ENCODE peak calls at places on chromosomes 1 and 21, in six cellular contexts. One of them, this sample, is unnamed.

GRCh38 chr1:177448652-177449351 is 278.0 kb downstream of the BRINP2 start:
- DNase-seq in heart right ventricle: no peak
- DNase-seq in breast epithelium: no peak
- DNase-seq in testis: no peak
- DNase-seq in mammary epithelial cell: peak; percentile 16
- DNase-seq in K562: no peak
- DNase-seq in this sample: no peak

GRCh38 chr1:57234459-57234858 is 189.4 kb downstream of the DAB1 start:
- DNase-seq in heart right ventricle: no peak
- DNase-seq in breast epithelium: no peak
- DNase-seq in mammary epithelial cell: no peak
- DNase-seq in testis: no peak
- DNase-seq in K562: no peak
- DNase-seq in this sample: no peak

GRCh38 chr1:153617677-153618076 is 1.6 kb upstream of the S100A14 start:
- DNase-seq in mammary epithelial cell: peak; percentile 71
- DNase-seq in breast epithelium: no peak
- DNase-seq in testis: no peak
- DNase-seq in heart right ventricle: peak; percentile 84
- DNase-seq in K562: peak; percentile 73
- DNase-seq in this sample: no peak

GRCh38 chr1:217614319-217614718 is 16.6 kb downstream of the GPATCH2 start:
- DNase-seq in mammary epithelial cell: no peak
- DNase-seq in heart right ventricle: no peak
- DNase-seq in K562: no peak
- DNase-seq in breast epithelium: no peak
- DNase-seq in testis: no peak
- DNase-seq in this sample: peak; percentile 16

GRCh38 chr1:193940176-193940575 is 753.8 kb upstream of the B3GALT2 start:
- DNase-seq in mammary epithelial cell: no peak
- DNase-seq in breast epithelium: no peak
- DNase-seq in testis: no peak
- DNase-seq in K562: no peak
- DNase-seq in heart right ventricle: no peak
- DNase-seq in this sample: no peak

GRCh38 chr1:164834641-164835040 is 275.7 kb downstream of the PBX1 start:
- DNase-seq in mammary epithelial cell: no peak
- DNase-seq in testis: no peak
- DNase-seq in heart right ventricle: no peak
- DNase-seq in breast epithelium: no peak
- DNase-seq in K562: no peak
- DNase-seq in this sample: no peak

GRCh38 chr1:22275626-22276395 is 132.9 kb upstream of the WNT4 start:
- DNase-seq in mammary epithelial cell: peak; percentile 39
- DNase-seq in testis: peak; percentile 74
- DNase-seq in K562: peak; percentile 68
- DNase-seq in breast epithelium: no peak
- DNase-seq in heart right ventricle: peak; percentile 42
- DNase-seq in this sample: peak; percentile 68

GRCh38 chr1:219188331-219188803 is 14.7 kb downstream of the LYPLAL1 start:
- DNase-seq in breast epithelium: no peak
- DNase-seq in K562: no peak
- DNase-seq in testis: no peak
- DNase-seq in heart right ventricle: no peak
- DNase-seq in mammary epithelial cell: no peak
- DNase-seq in this sample: peak; percentile 24

GRCh38 chr1:206021008-206021795 is 2.5 kb downstream of the CTSE start:
- DNase-seq in testis: no peak
- DNase-seq in K562: no peak
- DNase-seq in mammary epithelial cell: no peak
- DNase-seq in heart right ventricle: no peak
- DNase-seq in breast epithelium: no peak
- DNase-seq in this sample: no peak

GRCh38 chr1:107141491-107142369 is 891 bp downstream of the NTNG1 start:
- DNase-seq in heart right ventricle: peak; percentile 5
- DNase-seq in breast epithelium: no peak
- DNase-seq in testis: peak; percentile 19
- DNase-seq in K562: peak; percentile 16
- DNase-seq in mammary epithelial cell: peak; percentile 49
- DNase-seq in this sample: peak; percentile 73

GRCh38 chr1:158951956-158952355 is 20.6 kb downstream of the PYHIN1 start:
- DNase-seq in mammary epithelial cell: no peak
- DNase-seq in testis: no peak
- DNase-seq in breast epithelium: no peak
- DNase-seq in heart right ventricle: no peak
- DNase-seq in K562: peak; percentile 58
- DNase-seq in this sample: no peak

GRCh38 chr21:14722841-14723483 is 176.8 kb upstream of the SAMSN1 start:
- DNase-seq in testis: no peak
- DNase-seq in K562: no peak
- DNase-seq in heart right ventricle: no peak
- DNase-seq in breast epithelium: no peak
- DNase-seq in mammary epithelial cell: no peak
- DNase-seq in this sample: no peak
- TF ChIP-seq CTCF in testis: no peak
- TF ChIP-seq CTCF in K562: no peak
- TF ChIP-seq CTCF in heart right ventricle: no peak
- TF ChIP-seq CTCF in breast epithelium: no peak
- TF ChIP-seq CTCF in mammary epithelial cell: no peak
- TF ChIP-seq CTCF in this sample: no peak

GRCh38 chr1:85467036-85467435 is 2.1 kb upstream of the DDAH1 start:
- DNase-seq in testis: no peak
- DNase-seq in heart right ventricle: no peak
- DNase-seq in mammary epithelial cell: no peak
- DNase-seq in breast epithelium: no peak
- DNase-seq in K562: no peak
- DNase-seq in this sample: no peak

GRCh38 chr1:85465791-85466134 is 804 bp upstream of the DDAH1 start:
- DNase-seq in testis: peak; percentile 37
- DNase-seq in K562: no peak
- DNase-seq in breast epithelium: no peak
- DNase-seq in heart right ventricle: no peak
- DNase-seq in mammary epithelial cell: no peak
- DNase-seq in this sample: no peak

GRCh38 chr1:85464497-85465098 is 361 bp downstream of the DDAH1 start:
- DNase-seq in breast epithelium: peak; percentile 30
- DNase-seq in heart right ventricle: peak; percentile 55
- DNase-seq in K562: no peak
- DNase-seq in mammary epithelial cell: peak; percentile 52
- DNase-seq in testis: peak; percentile 77
- DNase-seq in this sample: peak; percentile 75

GRCh38 chr1:85465099-85465790 is at the start of gene DDAH1:
- DNase-seq in testis: peak; percentile 84
- DNase-seq in mammary epithelial cell: peak; percentile 54
- DNase-seq in breast epithelium: peak; percentile 50
- DNase-seq in heart right ventricle: peak; percentile 57
- DNase-seq in K562: no peak
- DNase-seq in this sample: peak; percentile 74

GRCh38 chr1:85467929-85468540 is 3.1 kb upstream of the DDAH1 start:
- DNase-seq in K562: no peak
- DNase-seq in heart right ventricle: no peak
- DNase-seq in breast epithelium: no peak
- DNase-seq in testis: no peak
- DNase-seq in mammary epithelial cell: no peak
- DNase-seq in this sample: no peak
- H3K27ac ChIP-seq in K562: no peak overlapping the region
- H3K27ac ChIP-seq in heart right ventricle: no peak overlapping the region
- H3K27ac ChIP-seq in breast epithelium: no peak overlapping the region
- H3K27ac ChIP-seq in testis: no peak overlapping the region
- H3K27ac ChIP-seq in mammary epithelial cell: no peak overlapping the region
- H3K27ac ChIP-seq in this sample: no peak overlapping the region

GRCh38 chr1:182476625-182477024 is 26.7 kb downstream of the RGSL1 start:
- DNase-seq in mammary epithelial cell: no peak
- DNase-seq in breast epithelium: no peak
- DNase-seq in testis: no peak
- DNase-seq in K562: no peak
- DNase-seq in heart right ventricle: peak; percentile 40
- DNase-seq in this sample: no peak
- H3K9me3 ChIP-seq in mammary epithelial cell: no peaks in the 10 kb centered on the region
- H3K9me3 ChIP-seq in breast epithelium: peaks cover 17% of the 10 kb centered on the region
- H3K9me3 ChIP-seq in testis: no peaks in the 10 kb centered on the region
- H3K9me3 ChIP-seq in K562: no peaks in the 10 kb centered on the region
- H3K9me3 ChIP-seq in heart right ventricle: no peaks in the 10 kb centered on the region
- H3K9me3 ChIP-seq in this sample: no peaks in the 10 kb centered on the region

GRCh38 chr1:225655509-225656258 is 2.8 kb upstream of the ENAH start:
- DNase-seq in heart right ventricle: no peak
- DNase-seq in testis: peak; percentile 68
- DNase-seq in breast epithelium: no peak
- DNase-seq in K562: peak; percentile 23
- DNase-seq in mammary epithelial cell: peak; percentile 92
- DNase-seq in this sample: peak; percentile 32
- TF ChIP-seq CTCF in heart right ventricle: no peak
- TF ChIP-seq CTCF in testis: no peak
- TF ChIP-seq CTCF in breast epithelium: no peak
- TF ChIP-seq CTCF in K562: no peak
- TF ChIP-seq CTCF in mammary epithelial cell: no peak
- TF ChIP-seq CTCF in this sample: no peak

GRCh38 chr1:234769284-234769998 is 159.5 kb upstream of the IRF2BP2 start:
- DNase-seq in testis: no peak
- DNase-seq in heart right ventricle: no peak
- DNase-seq in K562: no peak
- DNase-seq in mammary epithelial cell: no peak
- DNase-seq in breast epithelium: no peak
- DNase-seq in this sample: no peak
- H3K27ac ChIP-seq in testis: no peak overlapping the region
- H3K27ac ChIP-seq in heart right ventricle: no peak overlapping the region
- H3K27ac ChIP-seq in K562: no peak overlapping the region
- H3K27ac ChIP-seq in mammary epithelial cell: no peak overlapping the region
- H3K27ac ChIP-seq in breast epithelium: no peak overlapping the region
- H3K27ac ChIP-seq in this sample: peak overlapping the region; percentile 43

DNA sequence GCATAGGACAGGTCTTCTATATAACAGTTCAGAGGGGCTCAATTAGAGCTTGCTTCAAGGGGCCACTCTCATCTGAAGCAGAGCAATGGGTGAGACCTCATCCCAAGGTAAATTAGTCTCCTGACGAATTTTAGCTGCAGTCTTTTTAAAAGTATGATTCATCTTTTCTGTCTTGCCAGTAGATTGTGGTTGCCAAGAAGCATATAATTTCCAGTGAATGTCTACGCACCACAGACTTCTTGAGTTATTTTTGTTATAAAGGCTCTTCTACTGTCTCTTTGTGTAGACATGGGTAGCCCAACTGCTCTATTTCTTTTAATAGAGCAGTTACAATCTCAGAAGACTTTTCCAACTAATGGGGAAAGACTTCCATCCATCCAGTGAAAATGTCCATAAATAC is 108.9 kb upstream of the FMN2 start:
- DNase-seq in mammary epithelial cell: no peak
- DNase-seq in testis: no peak
- DNase-seq in heart right ventricle: no peak
- DNase-seq in K562: no peak
- DNase-seq in breast epithelium: no peak
- DNase-seq in this sample: no peak
- H3K9me3 ChIP-seq in mammary epithelial cell: peaks cover 9% of the 10 kb centered on the region
- H3K9me3 ChIP-seq in testis: no peaks in the 10 kb centered on the region
- H3K9me3 ChIP-seq in heart right ventricle: no peaks in the 10 kb centered on the region
- H3K9me3 ChIP-seq in K562: no peaks in the 10 kb centered on the region
- H3K9me3 ChIP-seq in breast epithelium: peaks cover 38% of the 10 kb centered on the region
- H3K9me3 ChIP-seq in this sample: no peaks in the 10 kb centered on the region

DNA sequence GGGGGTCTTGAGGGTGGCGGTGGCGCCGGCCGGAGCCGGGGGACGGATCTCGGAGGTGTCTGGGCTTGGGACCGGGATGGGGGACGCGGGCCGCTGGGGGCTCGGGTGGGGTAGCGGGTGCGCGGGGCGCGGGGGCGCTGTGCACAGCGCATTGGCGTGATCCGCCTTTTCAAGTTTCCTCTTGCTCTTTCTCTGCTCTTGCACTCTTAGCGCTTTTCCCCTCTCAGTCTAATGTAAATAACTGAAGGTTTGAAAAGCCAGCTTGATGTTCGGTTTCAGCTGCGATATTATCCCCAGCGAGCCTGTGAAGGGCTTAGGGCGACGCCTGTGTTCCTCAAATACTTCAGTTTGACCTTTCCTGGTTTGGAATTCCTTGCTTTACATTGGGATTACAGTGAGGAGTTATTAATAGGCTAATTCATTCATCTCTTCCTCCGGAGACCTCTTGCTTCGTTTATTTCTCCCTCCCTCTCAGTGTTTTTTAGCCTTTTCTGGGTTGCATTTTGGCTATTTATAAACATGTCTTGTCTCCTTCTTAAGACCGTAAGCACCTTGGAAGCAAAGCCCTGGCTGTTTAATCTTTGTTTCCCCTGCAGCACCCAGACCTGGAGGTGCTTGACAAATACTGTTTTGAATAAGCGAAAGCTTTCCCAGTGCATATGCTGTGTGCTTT is 673 bp downstream of the RAB4A start:
- DNase-seq in K562: peak; percentile 72
- DNase-seq in breast epithelium: no peak
- DNase-seq in heart right ventricle: no peak
- DNase-seq in mammary epithelial cell: no peak
- DNase-seq in testis: peak; percentile 55
- DNase-seq in this sample: peak; percentile 38
- TF ChIP-seq CTCF in K562: no peak
- TF ChIP-seq CTCF in breast epithelium: no peak
- TF ChIP-seq CTCF in heart right ventricle: no peak
- TF ChIP-seq CTCF in mammary epithelial cell: peak; percentile 18
- TF ChIP-seq CTCF in testis: no peak
- TF ChIP-seq CTCF in this sample: peak; percentile 10

DNA sequence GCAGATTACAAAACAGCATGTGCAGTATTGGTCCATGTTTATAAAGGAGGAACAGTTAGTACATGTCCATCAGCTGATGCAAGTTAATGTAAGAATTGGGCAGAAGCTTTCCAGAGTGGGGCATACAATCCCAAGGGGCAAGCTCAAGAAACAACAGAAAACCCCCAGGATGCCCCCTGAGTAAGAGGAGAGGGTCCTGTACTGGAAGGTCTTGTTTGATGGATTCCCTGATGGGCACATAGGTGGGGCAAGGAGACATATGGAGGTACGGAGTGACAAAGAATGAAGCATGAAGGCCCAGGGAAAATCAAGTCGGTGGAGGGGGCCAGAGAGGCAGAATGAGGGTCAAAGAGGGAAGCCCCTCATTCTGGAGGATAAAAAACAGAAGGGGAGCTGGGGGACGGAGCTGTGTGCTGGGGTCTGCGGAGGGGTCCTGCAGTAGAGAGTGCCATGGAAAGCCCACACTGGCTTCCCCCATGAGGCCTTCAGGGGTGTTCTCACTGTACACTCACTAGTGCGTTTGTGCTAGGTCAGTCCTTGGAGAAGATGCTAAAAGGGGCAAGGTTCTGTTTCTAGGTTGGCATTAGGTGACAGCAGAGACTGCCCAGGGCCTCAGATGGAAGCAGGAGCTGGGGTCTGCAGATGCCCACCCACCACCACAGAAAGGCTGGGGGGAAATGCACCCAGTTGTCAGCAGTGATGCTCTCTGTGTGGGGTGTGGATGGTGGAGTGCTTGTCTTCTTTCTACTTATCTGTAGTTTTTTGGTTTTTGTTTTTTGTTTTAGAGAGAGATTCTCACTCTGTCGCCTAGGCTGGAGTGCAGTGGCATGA is 12.5 kb upstream of the MATN1 start:
- DNase-seq in mammary epithelial cell: no peak
- DNase-seq in breast epithelium: no peak
- DNase-seq in heart right ventricle: no peak
- DNase-seq in K562: no peak
- DNase-seq in testis: no peak
- DNase-seq in this sample: no peak
- H3K27ac ChIP-seq in mammary epithelial cell: no peak overlapping the region
- H3K27ac ChIP-seq in breast epithelium: no peak overlapping the region
- H3K27ac ChIP-seq in heart right ventricle: no peak overlapping the region
- H3K27ac ChIP-seq in K562: no peak overlapping the region
- H3K27ac ChIP-seq in testis: no peak overlapping the region
- H3K27ac ChIP-seq in this sample: no peak overlapping the region

This sample was measured in cardiac muscle cell.